ENCODE peak calls at places on chromosomes 3 and 15, in six cellular contexts. E is HCT116, M is GM12878, O is K562, Q is HepG2, R is H1. S is an unnamed sample.
A peak's percentile ranks its signal among the peaks of the same experiment; 100 is the strongest.

GRCh38 chr15:25508369-25509002 is 69.7 kb upstream of the UBE3A start:
- DNase-seq in E (peak; percentile 1), M (no peak), O (peak; percentile 55), Q (peak; percentile 7), R (no peak), S (no peak)

GRCh38 chr3:115380883-115381572 is 233.9 kb upstream of the ZBTB20 start:
- DNase-seq in E (no peak), M (no peak), O (no peak), Q (no peak), R (no peak), S (no peak)

GRCh38 chr15:38516636-38517035 is 48.0 kb downstream of the RASGRP1 start:
- DNase-seq in E (no peak), M (no peak), O (no peak), Q (no peak), R (no peak), S (no peak)

GRCh38 chr15:65857718-65858402 is 11.4 kb upstream of the RAB11A start:
- DNase-seq in E (no peak), M (no peak), O (no peak), Q (no peak), R (no peak), S (no peak)

GRCh38 chr3:97720417-97720816 is 44.1 kb upstream of the ARL6 start:
- DNase-seq in E (no peak), M (no peak), O (no peak), Q (no peak), R (no peak), S (no peak)

GRCh38 chr3:72021531-72021930 is 236.6 kb upstream of the PROK2 start:
- DNase-seq in E (no peak), M (no peak), O (no peak), Q (no peak), R (no peak), S (peak; percentile 33)

GRCh38 chr3:128950223-128950938 is 43.5 kb downstream of the CFAP92 start:
- DNase-seq in E (peak; percentile 21), M (no peak), O (peak; percentile 14), Q (peak; percentile 80), R (peak; percentile 27), S (peak; percentile 16)

GRCh38 chr3:32056559-32057290 is 49.7 kb upstream of the GPD1L start:
- DNase-seq in E (no peak), M (no peak), O (no peak), Q (no peak), R (no peak), S (no peak)

GRCh38 chr3:20047341-20047779 is 7.1 kb downstream of the KAT2B start:
- DNase-seq in E (no peak), M (no peak), O (no peak), Q (no peak), R (no peak), S (no peak)
- H3K4me3 ChIP-seq in E (no peak overlapping the region), M (peak overlapping the region; percentile 39), O (no peak overlapping the region), Q (no peak overlapping the region), R (no peak overlapping the region), S (no peak overlapping the region)

DNA sequence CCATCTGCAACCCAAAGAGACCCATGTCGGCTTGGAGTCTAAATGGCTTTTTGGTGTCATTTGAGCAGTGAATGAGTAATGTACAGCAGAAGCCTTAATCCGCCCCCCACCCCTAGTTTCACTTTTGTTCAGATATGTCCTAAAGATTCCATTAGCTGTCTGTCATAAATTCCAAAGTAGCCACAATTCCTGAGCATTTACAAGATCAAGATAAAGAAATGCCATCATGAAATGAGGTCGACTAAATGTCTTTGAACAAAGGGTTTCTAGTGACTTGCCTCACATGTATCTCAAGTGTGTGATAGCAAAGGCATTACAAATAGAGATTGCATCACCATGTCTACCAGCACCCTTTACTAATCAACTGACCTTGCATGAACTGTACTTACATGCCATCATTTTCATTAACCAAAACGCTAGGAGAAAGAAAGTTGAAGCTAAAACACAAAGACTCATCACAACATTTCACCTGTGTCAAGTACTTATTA is 123.8 kb upstream of the PHLDB2 start:
- DNase-seq in E (peak; percentile 95), M (no peak), O (no peak), Q (peak; percentile 90), R (no peak), S (no peak)
- TF ChIP-seq ZNF274 in E (no peak), M (no peak), O (no peak), Q (no peak), R (no peak), S (no peak)

DNA sequence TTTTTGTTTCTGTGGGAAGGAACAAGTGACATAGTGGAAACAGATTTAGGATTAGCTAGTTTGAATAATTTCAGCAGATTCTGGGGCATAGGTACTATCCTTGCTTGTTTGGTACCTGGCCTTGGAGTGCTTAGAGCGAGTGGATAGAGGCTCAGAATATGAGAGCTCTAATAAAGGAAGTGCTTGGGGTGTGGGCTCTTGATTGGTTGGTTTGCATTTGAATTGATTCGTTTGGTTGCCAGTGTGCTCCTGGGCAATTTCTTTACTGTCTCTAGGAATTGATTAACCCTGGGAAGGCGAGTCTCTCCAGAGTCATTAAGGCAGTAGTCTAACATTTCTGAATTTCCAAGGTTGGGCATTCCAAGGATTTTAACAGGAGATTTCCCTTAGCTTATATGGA is 98.0 kb downstream of the DTWD1 start:
- DNase-seq in E (no peak), M (no peak), O (no peak), Q (no peak), R (no peak), S (peak; percentile 15)
- TF ChIP-seq YY1 in E (no peak), M (no peak), O (no peak), Q (no peak), R (no peak), S (no peak)

GRCh38 chr15:40918799-40919392 is 10.2 kb upstream of the DLL4 start:
- DNase-seq in E (no peak), M (no peak), O (no peak), Q (peak; percentile 55), R (no peak), S (no peak)

GRCh38 chr15:40918146-40918798 is 10.9 kb upstream of the DLL4 start:
- DNase-seq in E (no peak), M (no peak), O (no peak), Q (no peak), R (no peak), S (no peak)

GRCh38 chr15:40915679-40916078 is 13.5 kb upstream of the DLL4 start:
- DNase-seq in E (no peak), M (no peak), O (no peak), Q (no peak), R (no peak), S (no peak)

GRCh38 chr15:40915106-40915661 is 14.0 kb upstream of the DLL4 start:
- DNase-seq in E (no peak), M (no peak), O (no peak), Q (no peak), R (no peak), S (no peak)

DNA sequence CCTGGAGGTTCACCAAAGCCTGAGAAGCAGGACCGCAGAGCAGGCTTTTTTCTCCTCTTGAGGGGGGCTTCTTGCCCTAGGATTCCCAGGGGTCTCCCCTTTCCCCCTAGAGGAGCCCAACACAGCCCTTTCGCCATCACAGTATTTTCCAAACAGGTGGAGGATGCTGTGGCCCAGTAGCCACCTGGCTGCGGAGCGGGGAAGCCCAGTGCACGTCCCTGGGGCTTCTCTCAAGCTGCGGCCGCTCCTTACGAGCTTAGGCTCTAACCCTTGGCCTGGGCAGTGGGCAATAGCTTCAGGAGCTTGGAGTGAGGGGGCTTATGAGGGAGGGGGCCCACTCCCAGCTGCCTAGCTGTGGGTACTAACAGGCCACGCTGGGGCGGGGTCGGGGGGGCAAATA is 11.6 kb upstream of the DLL4 start:
- DNase-seq in E (no peak), M (no peak), O (no peak), Q (no peak), R (no peak), S (no peak)
- H3K4me3 ChIP-seq in E (no peak overlapping the region), M (no peak overlapping the region), O (no peak overlapping the region), Q (no peak overlapping the region), R (no peak overlapping the region), S (no peak overlapping the region)

GRCh38 chr15:63517614-63518013 is 13.2 kb downstream of the USP3 start:
- DNase-seq in E (no peak), M (no peak), O (no peak), Q (no peak), R (no peak), S (no peak)
- TF ChIP-seq ZNF274 in E (no peak), M (no peak), O (no peak), Q (no peak), R (no peak), S (no peak)